ENCODE peak calls at places on chromosomes 1 and 21, in eight cellular contexts. Z is upper lobe of left lung, R is suprapubic skin, I is A549, K is transverse colon, F is ovary, G is sigmoid colon, U is tibial nerve. Y is an unnamed sample. For H3K4me1, the result is how much of the 10 kb centered on the place peaks cover.

GRCh38 chr1:19675797-19676196 is 11.1 kb downstream of the HTR6 start:
- DNase-seq in F (no peak), Z (no peak), I (no peak), G (no peak), R (no peak), K (no peak), U (no peak), Y (no peak)

GRCh38 chr1:164608651-164609057 is 49.7 kb downstream of the PBX1 start:
- DNase-seq in F (no peak), R (no peak), K (no peak), U (no peak), G (no peak), Z (no peak), I (no peak), Y (no peak)

GRCh38 chr1:39205102-39205780 is 746 bp downstream of the MACF1 start:
- DNase-seq in I (no peak), R (no peak), U (peak), G (no peak), Z (no peak), F (peak), K (peak), Y (peak)

GRCh38 chr1:44050261-44050660 is 19.0 kb upstream of the SLC6A9 start:
- DNase-seq in U (no peak), G (no peak), F (no peak), Z (no peak), I (peak), K (no peak), R (peak), Y (no peak)

GRCh38 chr1:220910021-220910420 is 30.8 kb downstream of the HLX start:
- DNase-seq in F (no peak), G (no peak), I (no peak), K (no peak), R (no peak), U (no peak), Z (no peak), Y (no peak)

GRCh38 chr1:59671953-59672305 is 142.8 kb upstream of the HOOK1 start:
- DNase-seq in K (no peak), G (no peak), F (no peak), U (no peak), R (no peak), I (no peak), Z (no peak), Y (no peak)

GRCh38 chr1:186540521-186540920 is 79.6 kb upstream of the PDC start:
- DNase-seq in I (no peak), K (no peak), U (no peak), R (no peak), F (no peak), Z (no peak), G (no peak), Y (no peak)

GRCh38 chr21:19648376-19648775 is 1244.8 kb upstream of the TMPRSS15 start:
- DNase-seq in F (no peak), K (no peak), I (no peak), G (no peak), R (no peak), Z (no peak), U (no peak), Y (no peak)

GRCh38 chr1:232267837-232268598 is 361.9 kb downstream of the SIPA1L2 start:
- DNase-seq in I (no peak), G (no peak), U (no peak), Z (no peak), K (no peak), F (no peak), R (no peak), Y (no peak)

GRCh38 chr1:227891223-227891954 is 56.3 kb downstream of the WNT9A start:
- DNase-seq in U (no peak), K (peak), Z (peak), F (no peak), G (peak), R (peak), I (no peak), Y (peak)

GRCh38 chr21:45352621-45353125 is 52.3 kb upstream of the COL18A1 start:
- DNase-seq in U (no peak), Z (peak), R (no peak), K (no peak), G (no peak), I (no peak), F (no peak), Y (no peak)

GRCh38 chr1:118144777-118145176 is 40.3 kb downstream of the SPAG17 start:
- DNase-seq in Z (no peak), I (no peak), U (no peak), R (no peak), F (no peak), K (no peak), G (no peak), Y (no peak)

GRCh38 chr1:210674151-210674550 is 345.4 kb downstream of the HHAT start:
- DNase-seq in K (no peak), U (no peak), I (no peak), R (no peak), Z (no peak), F (no peak), G (no peak), Y (no peak)

GRCh38 chr1:93839307-93839706 is 39.7 kb downstream of the DNTTIP2 start:
- DNase-seq in Z (no peak), K (no peak), R (no peak), U (no peak), I (no peak), F (no peak), G (no peak), Y (no peak)

GRCh38 chr1:230753586-230754251 is 6.5 kb downstream of the CAPN9 start:
- DNase-seq in U (no peak), K (peak), G (no peak), F (no peak), I (no peak), Z (peak), R (peak), Y (peak)

GRCh38 chr1:226355016-226355415 is 46.1 kb upstream of the LIN9 start:
- DNase-seq in Z (no peak), K (no peak), F (no peak), U (no peak), R (no peak), G (no peak), I (no peak), Y (no peak)

GRCh38 chr1:226355679-226356583 is 47.0 kb upstream of the LIN9 start:
- DNase-seq in U (no peak), Z (no peak), K (peak), I (no peak), G (no peak), F (no peak), R (no peak), Y (no peak)

GRCh38 chr1:226353698-226354525 is 44.9 kb upstream of the LIN9 start:
- DNase-seq in R (no peak), G (no peak), U (no peak), I (no peak), K (no peak), Z (no peak), F (no peak), Y (no peak)

GRCh38 chr1:226360106-226360746 is 47.7 kb downstream of the PARP1 start:
- DNase-seq in I (no peak), R (no peak), U (no peak), K (no peak), G (no peak), Z (no peak), F (no peak), Y (no peak)

DNA sequence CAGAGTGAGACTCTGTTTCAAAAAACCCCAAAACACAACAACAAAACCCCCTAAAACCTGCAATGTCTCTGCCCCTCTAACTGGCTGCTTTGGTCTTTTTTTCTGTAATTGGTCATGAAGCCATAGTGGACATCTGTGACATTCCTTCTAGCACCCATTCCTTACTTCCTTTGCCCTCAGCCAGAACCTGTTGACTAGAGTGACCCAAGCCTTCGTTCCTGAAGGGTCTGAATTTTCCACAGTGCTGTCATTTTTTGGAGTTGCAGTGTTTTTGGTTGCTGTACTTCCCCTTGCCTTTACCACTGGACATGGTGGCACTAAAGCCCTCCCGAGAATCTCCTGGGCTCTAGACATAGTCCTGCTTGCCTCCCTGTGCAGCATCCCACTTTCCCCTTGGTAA is 48.5 kb upstream of the LIN9 start:
- DNase-seq in R (no peak), Z (no peak), K (no peak), F (no peak), U (no peak), I (no peak), G (no peak), Y (no peak)
- H3K4me1 ChIP-seq in R (under half), Z (under half), K (under half), F (under half), U (under half), I (under half), G (under half), Y (under half)

GRCh38 chr1:8115769-8116167 is 89.7 kb upstream of the ERRFI1 start:
- DNase-seq in F (peak), K (no peak), U (no peak), G (no peak), Z (no peak), R (peak), I (no peak), Y (no peak)

GRCh38 chr1:8112611-8113256 is 86.6 kb upstream of the ERRFI1 start:
- DNase-seq in I (no peak), G (no peak), R (no peak), Z (no peak), K (no peak), F (no peak), U (no peak), Y (no peak)

GRCh38 chr1:8113257-8114220 is 87.4 kb upstream of the ERRFI1 start:
- DNase-seq in G (no peak), R (no peak), K (no peak), U (no peak), I (no peak), F (no peak), Z (no peak), Y (no peak)

GRCh38 chr1:8116892-8117262 is 90.8 kb upstream of the ERRFI1 start:
- DNase-seq in I (peak), K (peak), G (peak), Z (no peak), F (peak), R (peak), U (peak), Y (peak)

DNA sequence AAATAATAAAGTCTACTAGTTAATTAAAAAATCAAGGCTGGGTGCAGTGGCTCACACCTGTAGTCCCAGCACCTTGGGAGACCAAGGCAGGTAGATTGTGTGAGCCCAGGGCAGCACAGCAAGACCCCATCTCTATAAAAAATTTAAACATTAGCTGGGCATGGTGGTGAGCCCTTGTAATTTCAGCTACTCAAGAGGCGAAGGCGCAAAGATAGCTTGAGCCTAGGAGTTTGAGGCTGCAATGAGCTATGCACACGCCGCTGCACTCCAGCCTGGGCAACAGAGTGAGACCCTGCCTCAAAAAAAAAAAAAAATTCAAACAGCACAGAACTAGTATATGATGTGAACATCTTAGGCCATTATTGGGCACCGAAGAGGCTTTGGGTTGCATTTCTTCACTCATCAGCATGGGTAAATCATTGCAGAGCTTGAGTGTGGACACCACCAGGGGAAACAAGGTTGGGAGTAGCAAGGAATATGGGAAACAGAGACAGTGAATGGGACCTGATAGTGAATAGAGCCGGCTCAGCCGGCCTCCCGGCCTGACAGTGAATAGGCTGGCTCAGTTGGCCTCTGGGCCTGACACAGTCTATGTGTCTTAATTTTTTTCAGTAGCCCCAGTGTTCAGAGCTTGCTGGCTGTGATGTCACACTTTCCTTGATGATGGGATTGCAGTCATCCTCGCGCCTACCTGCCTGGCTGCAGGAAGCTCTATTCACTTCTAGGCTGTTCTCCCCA is 89.1 kb upstream of the ERRFI1 start:
- DNase-seq in K (no peak), G (no peak), Z (no peak), I (no peak), F (no peak), R (no peak), U (no peak), Y (no peak)
- TF ChIP-seq EP300 in K (no peak), G (no peak), Z (no peak), I (no peak), F (no peak), R (no peak), U (no peak), Y (no peak)

DNA sequence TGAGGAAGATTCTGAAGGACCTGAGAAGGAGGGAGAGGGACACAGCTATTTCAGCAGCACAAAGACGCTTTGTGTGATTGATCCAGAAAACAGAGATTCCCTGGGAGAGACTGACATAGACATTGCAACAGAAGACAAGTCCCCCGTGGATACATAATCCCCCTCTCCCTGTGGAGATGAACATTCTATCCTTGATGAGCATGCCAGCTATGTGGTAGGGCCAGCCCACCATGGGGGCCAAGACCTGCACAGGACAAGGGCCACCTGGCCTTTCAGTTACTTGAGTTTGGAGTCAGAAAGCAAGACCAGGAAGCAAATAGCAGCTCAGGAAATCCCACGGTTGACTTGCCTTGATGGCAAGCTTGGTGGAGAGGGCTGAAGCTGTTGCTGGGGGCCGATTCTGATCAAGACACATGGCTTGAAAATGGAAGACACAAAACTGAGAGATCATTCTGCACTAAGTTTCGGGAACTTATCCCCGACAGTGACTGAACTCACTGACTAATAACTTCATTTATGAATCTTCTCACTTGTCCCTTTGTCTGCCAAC is 161.4 kb upstream of the SGIP1 start:
- DNase-seq in Z (no peak), R (no peak), K (no peak), F (no peak), U (no peak), I (no peak), G (no peak), Y (no peak)
- H3K4me1 ChIP-seq in Z (under half), R (under half), K (under half), F (under half), U (under half), I (under half), G (under half), Y (under half)

GRCh38 chr1:18511469-18511997 is 30.8 kb downstream of the KLHDC7A start:
- DNase-seq in F (no peak), U (no peak), Z (no peak), R (no peak), G (no peak), I (no peak), K (no peak), Y (no peak)
- TF ChIP-seq EP300 in F (no peak), U (no peak), Z (no peak), R (no peak), G (no peak), I (no peak), K (no peak), Y (no peak)

GRCh38 chr1:8202182-8202905 is 115.6 kb upstream of the SLC45A1 start:
- DNase-seq in G (peak), F (peak), I (peak), Z (no peak), U (no peak), K (peak), R (no peak), Y (peak)

GRCh38 chr1:8203551-8203950 is 114.4 kb upstream of the SLC45A1 start:
- DNase-seq in Z (no peak), U (no peak), G (no peak), R (no peak), K (no peak), I (no peak), F (no peak), Y (no peak)

GRCh38 chr1:8203056-8203455 is 114.9 kb upstream of the SLC45A1 start:
- DNase-seq in G (no peak), F (peak), I (no peak), U (no peak), Z (no peak), K (no peak), R (no peak), Y (no peak)

GRCh38 chr1:8200317-8201115 is 117.4 kb upstream of the SLC45A1 start:
- DNase-seq in Z (no peak), I (no peak), U (no peak), K (no peak), F (no peak), R (no peak), G (peak), Y (no peak)

DNA sequence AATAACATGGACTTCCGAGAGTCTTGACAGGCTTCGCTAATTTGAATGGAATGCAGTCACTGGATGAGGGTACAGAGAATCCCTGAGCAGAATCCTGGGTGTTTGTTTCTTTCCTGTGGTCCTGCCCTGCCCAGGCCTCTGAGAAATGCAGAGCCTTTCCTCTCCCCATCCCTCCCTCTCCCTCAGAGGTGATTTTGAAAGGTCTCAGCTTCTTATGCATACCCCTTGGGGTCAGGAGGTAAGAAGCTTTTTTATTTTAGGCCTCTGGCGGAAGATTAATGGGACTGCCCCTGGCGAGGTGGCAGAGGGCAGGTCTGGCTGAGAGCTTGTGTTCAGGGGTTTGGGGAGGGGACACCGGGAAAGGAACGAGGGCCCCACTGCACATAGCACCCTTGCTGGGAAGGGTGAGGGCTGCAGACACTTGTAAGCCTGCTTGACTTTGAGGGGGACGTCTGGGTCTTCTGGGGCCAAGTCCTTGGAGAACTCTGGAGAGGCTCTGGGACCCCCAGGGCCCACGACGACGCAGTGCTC is 116.5 kb upstream of the SLC45A1 start:
- DNase-seq in K (no peak), U (no peak), F (no peak), I (peak), Z (no peak), G (no peak), R (no peak), Y (no peak)
- H3K4me1 ChIP-seq in K (under half), U (under half), F (under half), I (half or more), Z (under half), G (half or more), R (under half), Y (under half)

GRCh38 chr1:83520797-83521196 is 478.1 kb downstream of the TTLL7 start:
- DNase-seq in K (no peak), Z (no peak), U (no peak), F (no peak), I (peak), G (no peak), R (no peak), Y (no peak)

GRCh38 chr1:83515566-83516169 is 483.3 kb downstream of the TTLL7 start:
- DNase-seq in R (no peak), K (no peak), U (no peak), G (no peak), Z (no peak), F (no peak), I (no peak), Y (no peak)

GRCh38 chr1:83512371-83513004 is 486.4 kb downstream of the TTLL7 start:
- DNase-seq in K (no peak), G (no peak), R (no peak), F (no peak), U (no peak), Z (no peak), I (no peak), Y (no peak)

GRCh38 chr1:83511327-83511726 is 487.6 kb downstream of the TTLL7 start:
- DNase-seq in K (no peak), G (no peak), U (no peak), I (no peak), R (no peak), Z (no peak), F (no peak), Y (no peak)

DNA sequence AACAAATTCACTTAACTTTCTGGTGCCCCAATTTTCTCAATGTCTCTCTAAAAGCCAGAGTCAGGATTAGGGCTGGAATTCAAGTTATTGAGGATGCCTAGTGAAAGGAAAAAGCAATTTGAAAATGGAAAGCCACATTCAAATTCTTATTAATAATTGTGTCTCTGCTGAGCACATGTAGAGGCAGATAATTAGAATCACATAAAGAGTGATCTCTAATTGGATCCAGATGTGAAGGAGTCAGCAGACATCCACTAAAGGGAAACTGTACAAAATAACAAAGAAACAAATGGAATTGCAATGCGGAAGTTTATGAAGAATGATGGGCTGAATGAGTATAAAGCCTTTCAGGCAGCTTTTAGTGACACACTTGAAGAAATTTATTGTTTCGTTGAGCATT is 482.6 kb downstream of the TTLL7 start:
- DNase-seq in I (no peak), R (no peak), U (no peak), K (no peak), G (no peak), F (no peak), Z (no peak), Y (no peak)
- TF ChIP-seq EP300 in I (no peak), R (no peak), U (no peak), K (no peak), G (no peak), F (no peak), Z (no peak), Y (no peak)

DNA sequence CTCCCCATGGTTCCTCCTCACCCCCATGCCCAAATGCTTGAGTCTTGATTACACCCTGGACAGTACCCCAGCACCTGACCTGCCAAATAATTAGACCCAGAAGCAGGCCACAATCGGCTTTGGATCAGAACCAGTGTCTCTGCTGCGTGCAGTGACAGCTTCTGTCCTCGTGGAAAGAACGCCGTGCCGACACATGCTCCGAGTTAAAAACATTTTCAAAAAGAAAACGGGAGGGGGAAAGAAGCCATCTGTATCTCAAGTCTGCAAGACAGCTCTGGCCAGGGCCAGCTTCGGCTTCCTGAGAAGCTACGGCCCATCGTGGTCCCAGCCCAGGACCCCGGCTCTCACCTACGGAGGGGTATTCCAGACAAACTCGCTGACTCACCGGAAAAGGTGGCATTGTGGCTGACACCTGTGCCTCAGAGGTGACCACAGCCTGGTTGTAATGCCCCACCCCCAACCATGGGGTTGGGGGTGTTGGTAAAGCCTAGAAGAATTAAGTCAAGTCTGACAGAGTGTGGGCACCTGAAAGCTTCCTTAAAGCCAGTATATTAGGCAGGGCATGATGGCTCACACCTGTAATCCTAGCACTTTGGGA is 25.8 kb downstream of the SSBP3 start:
- DNase-seq in K (no peak), R (no peak), Z (no peak), F (no peak), I (no peak), G (no peak), U (no peak), Y (no peak)
- H3K4me1 ChIP-seq in K (half or more), R (under half), Z (under half), F (under half), I (under half), G (half or more), U (under half), Y (half or more)

GRCh38 chr21:32021319-32022027 is 148.7 kb downstream of the HUNK start:
- DNase-seq in G (peak), K (peak), F (no peak), Z (peak), U (no peak), I (no peak), R (no peak), Y (peak)
- TF ChIP-seq EP300 in G (no peak), K (no peak), F (no peak), Z (no peak), U (no peak), I (no peak), R (no peak), Y (no peak)